ENCODE peak calls at places on chromosome 5, in ten cellular contexts. D is heart right ventricle, Y is choroid plexus epithelial cell, B is GM20000, K is lower leg skin, V is brain microvascular endothelial cell, H is type B pancreatic cell, T is A549, E is HFF-Myc, R is nephron progenitor cell. W is an unnamed sample.

GRCh38 chr5:173025651-173026050 is 30.5 kb upstream of the CREBRF start:
- DNase-seq in D (no peak), Y (no peak), B (no peak), K (no peak), V (no peak), H (no peak), T (no peak), E (no peak), R (no peak), W (no peak)

GRCh38 chr5:31443572-31443971 is 88.3 kb downstream of the DROSHA start:
- DNase-seq in D (no peak), Y (no peak), B (no peak), K (no peak), V (no peak), H (no peak), T (no peak), E (no peak), R (no peak), W (no peak)

GRCh38 chr5:153584561-153585359 is 94.3 kb downstream of the GRIA1 start:
- DNase-seq in D (no peak), Y (no peak), B (no peak), K (no peak), V (no peak), H (no peak), T (no peak), E (no peak), R (no peak), W (no peak)

GRCh38 chr5:83467315-83468044 is 4.1 kb upstream of the VCAN start:
- DNase-seq in D (peak; percentile 32), Y (peak; percentile 78), B (no peak), K (no peak), V (peak; percentile 18), H (no peak), T (no peak), E (no peak), R (no peak), W (peak; percentile 19)

GRCh38 chr5:54278031-54278830 is 32.1 kb downstream of the ARL15 start:
- DNase-seq in D (no peak), Y (no peak), B (no peak), K (no peak), V (no peak), H (no peak), T (no peak), E (no peak), R (no peak), W (no peak)

GRCh38 chr5:123084730-123085605 is 4.1 kb upstream of the PRDM6 start:
- DNase-seq in D (no peak), Y (no peak), B (no peak), K (no peak), V (no peak), H (no peak), T (no peak), E (no peak), R (no peak), W (no peak)

GRCh38 chr5:180090098-180090768 is 18.7 kb upstream of the RNF130 start:
- DNase-seq in D (peak; percentile 68), Y (peak; percentile 79), B (peak; percentile 70), K (no peak), V (peak; percentile 56), H (peak; percentile 91), T (peak; percentile 58), E (no peak), R (peak; percentile 89), W (peak; percentile 35)

GRCh38 chr5:171162165-171162564 is 146.9 kb upstream of the TLX3 start:
- DNase-seq in D (no peak), Y (peak; percentile 7), B (no peak), K (no peak), V (no peak), H (no peak), T (no peak), E (no peak), R (no peak), W (no peak)

GRCh38 chr5:80220268-80220897 is 35.5 kb downstream of the SERINC5 start:
- DNase-seq in D (no peak), Y (no peak), B (no peak), K (no peak), V (no peak), H (no peak), T (no peak), E (no peak), R (no peak), W (no peak)

GRCh38 chr5:177362102-177362868 is 4.6 kb downstream of the RGS14 start:
- DNase-seq in D (no peak), Y (no peak), B (no peak), K (no peak), V (no peak), H (no peak), T (no peak), E (no peak), R (no peak), W (no peak)

GRCh38 chr5:2493356-2493755 is 258.1 kb downstream of the IRX2 start:
- DNase-seq in D (no peak), Y (no peak), B (no peak), K (no peak), V (no peak), H (no peak), T (no peak), E (no peak), R (no peak), W (no peak)

GRCh38 chr5:69512740-69513260 is 20.2 kb downstream of the OCLN start:
- DNase-seq in D (no peak), Y (peak; percentile 77), B (no peak), K (no peak), V (peak; percentile 22), H (no peak), T (no peak), E (no peak), R (no peak), W (no peak)

GRCh38 chr5:178113141-178113787 is at the start of gene N4BP3:
- DNase-seq in D (peak; percentile 57), Y (peak; percentile 47), B (peak; percentile 97), K (peak; percentile 32), V (no peak), H (peak; percentile 87), T (peak; percentile 60), E (no peak), R (peak; percentile 86), W (peak; percentile 91)

GRCh38 chr5:33891731-33892418 is at the start of gene ADAMTS12:
- DNase-seq in D (peak; percentile 41), Y (peak; percentile 60), B (peak; percentile 67), K (no peak), V (peak; percentile 53), H (peak; percentile 84), T (no peak), E (no peak), R (peak; percentile 82), W (peak; percentile 26)

DNA sequence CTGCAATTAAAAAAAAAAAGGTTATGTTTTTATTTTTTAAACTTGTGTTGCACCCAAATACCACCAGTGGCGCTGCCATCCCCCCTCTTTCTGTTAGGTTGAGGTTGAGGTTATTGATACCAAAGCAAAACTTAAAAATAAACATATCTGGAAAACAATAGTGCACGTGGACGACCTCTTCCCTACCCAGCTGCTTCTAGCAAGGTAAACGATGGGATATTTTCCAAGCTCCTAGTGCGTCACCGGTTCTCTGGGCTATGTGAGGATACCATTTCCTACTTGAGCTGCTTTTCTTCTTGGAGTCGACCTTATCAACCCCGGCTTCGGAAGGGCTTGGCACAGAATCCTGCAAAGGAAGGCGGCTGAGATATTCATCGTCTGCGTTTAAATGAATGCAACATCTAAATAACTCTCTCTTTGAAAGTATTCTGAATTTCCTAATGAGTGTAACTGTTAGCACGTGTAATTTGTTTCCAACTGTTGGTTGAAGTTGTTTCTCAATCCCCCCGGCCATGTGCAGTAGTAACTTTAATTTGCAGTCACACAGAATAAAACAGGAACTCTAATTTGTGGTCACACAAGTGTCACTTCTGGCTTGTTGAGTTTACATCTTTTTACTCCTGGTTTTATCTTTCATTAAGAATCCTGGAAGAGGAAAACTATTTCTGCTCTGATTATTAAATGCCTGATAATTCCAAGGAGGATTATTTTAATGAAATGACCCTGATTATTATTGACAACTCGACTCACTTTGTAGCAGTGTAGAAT is 993 bp downstream of the SCAMP1 start:
- DNase-seq in D (peak; percentile 66), Y (peak; percentile 63), B (peak; percentile 19), K (peak; percentile 38), V (peak; percentile 37), H (no peak), T (peak; percentile 55), E (no peak), R (peak; percentile 7), W (peak; percentile 16)
- TF ChIP-seq CTCF in D (no peak), Y (peak; percentile 49), B (no peak), K (no peak), V (peak; percentile 52), H (peak; percentile 56), T (peak; percentile 18), E (no peak), R (no peak), W (peak; percentile 31)

DNA sequence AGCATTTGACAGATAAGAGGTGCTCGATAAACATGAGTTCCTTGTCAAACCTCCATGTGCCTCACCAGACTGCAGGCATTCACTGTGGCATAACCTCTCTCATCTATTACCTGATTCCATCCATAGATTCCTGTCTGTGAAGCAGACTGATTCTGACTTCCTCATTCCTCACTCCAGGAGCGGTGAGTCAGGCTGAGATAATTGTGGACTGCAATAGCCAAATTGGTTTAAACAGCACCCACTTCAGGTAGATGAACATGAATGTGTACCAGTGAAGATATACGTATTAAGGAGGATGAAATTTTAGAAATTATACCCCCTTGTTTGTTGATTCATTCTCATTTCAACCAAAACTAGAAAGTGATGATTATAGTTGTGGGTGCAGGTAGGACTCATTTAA is 391.2 kb downstream of the HINT1 start:
- DNase-seq in D (no peak), Y (peak; percentile 14), B (no peak), K (no peak), V (peak; percentile 6), H (no peak), T (peak; percentile 15), E (no peak), R (no peak), W (no peak)
- TF ChIP-seq CTCF in D (no peak), Y (no peak), B (no peak), K (no peak), V (no peak), H (no peak), T (no peak), E (no peak), R (no peak), W (no peak)

DNA sequence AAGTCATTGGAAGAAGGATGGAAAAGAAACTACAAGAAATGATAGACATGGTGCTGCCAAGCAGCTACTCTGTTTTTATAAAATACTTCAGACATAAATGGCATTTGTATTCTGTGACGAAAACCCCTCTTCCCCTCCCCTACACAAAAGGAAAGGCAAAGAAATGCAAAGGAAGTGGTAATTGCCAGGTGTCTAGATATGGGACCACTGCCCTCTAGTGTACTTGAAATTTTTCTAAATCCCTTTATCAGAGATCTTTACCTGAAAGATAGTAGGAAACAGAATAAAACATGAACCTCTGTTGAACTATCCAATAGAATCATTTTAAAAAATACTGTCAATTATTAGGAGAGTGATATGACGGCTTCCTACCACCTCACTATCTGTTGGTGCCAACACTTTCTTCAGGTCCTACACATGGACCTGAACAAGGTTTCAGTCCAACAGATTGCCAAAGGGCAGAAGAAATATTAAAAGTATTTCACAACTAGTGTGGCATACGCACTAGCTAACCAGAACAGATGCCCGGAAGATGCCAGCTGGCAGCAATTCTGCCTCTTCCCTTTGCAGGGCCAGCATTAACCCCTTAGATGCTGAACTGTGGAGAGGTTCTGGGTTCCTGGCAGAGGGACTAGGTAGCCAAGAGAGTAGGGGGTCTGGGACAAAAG is 104.1 kb downstream of the TSSK1B start:
- DNase-seq in D (peak; percentile 34), Y (peak; percentile 78), B (peak; percentile 39), K (peak; percentile 30), V (peak; percentile 21), H (no peak), T (peak; percentile 14), E (no peak), R (no peak), W (peak; percentile 50)
- TF ChIP-seq CTCF in D (peak; percentile 49), Y (peak; percentile 61), B (no peak), K (no peak), V (peak; percentile 44), H (peak; percentile 77), T (peak; percentile 41), E (peak; percentile 1), R (peak; percentile 54), W (peak; percentile 31)

GRCh38 chr5:1390861-1391600 is 46.1 kb upstream of the CLPTM1L start:
- DNase-seq in D (no peak), Y (no peak), B (no peak), K (no peak), V (no peak), H (no peak), T (no peak), E (no peak), R (no peak), W (no peak)
- TF ChIP-seq CTCF in D (no peak), Y (no peak), B (no peak), K (no peak), V (no peak), H (no peak), T (no peak), E (no peak), R (no peak), W (no peak)